ENCODE peak calls at places on chromosomes 11 and 22, in seven cellular contexts. Z is SK-N-SH, F is neural progenitor cell, B is GM23248, I is PC-3, M is HCT116, N is OCI-LY7. X is an unnamed sample. For H3K36me3, the result is how much of the 10 kb centered on the place peaks cover.

GRCh38 chr11:79484872-79485271 is 44.0 kb upstream of the TENM4 start:
- DNase-seq in Z (no peak), F (no peak), B (no peak), I (no peak), M (no peak), N (no peak), X (no peak)

GRCh38 chr11:115706735-115707134 is 202.5 kb upstream of the CADM1 start:
- DNase-seq in Z (no peak), F (no peak), B (no peak), I (no peak), M (no peak), N (no peak), X (no peak)

GRCh38 chr11:86938900-86939880 is 16.0 kb downstream of the FZD4 start:
- DNase-seq in Z (peak), F (peak), B (peak), I (peak), M (peak), N (peak), X (peak)

GRCh38 chr11:15911377-15912044 is 444.8 kb downstream of the SOX6 start:
- DNase-seq in Z (no peak), F (no peak), B (no peak), I (no peak), M (no peak), N (no peak), X (no peak)

GRCh38 chr11:37595845-37596244 is 997.8 kb upstream of the RAG2 start:
- DNase-seq in Z (no peak), F (no peak), B (no peak), I (peak), M (no peak), N (no peak), X (no peak)

GRCh38 chr11:86124251-86125233 is 55.7 kb upstream of the PICALM start:
- DNase-seq in Z (no peak), F (no peak), B (no peak), I (no peak), M (no peak), N (no peak), X (no peak)

GRCh38 chr22:48270731-48271130 is 1508.3 kb downstream of the TBC1D22A start:
- DNase-seq in Z (no peak), F (no peak), B (no peak), I (no peak), M (no peak), N (no peak), X (no peak)

GRCh38 chr11:23509023-23509422 is 648.7 kb upstream of the CCDC179 start:
- DNase-seq in Z (no peak), F (no peak), B (peak), I (peak), M (no peak), N (no peak), X (no peak)

GRCh38 chr11:15663778-15664218 is 549.1 kb downstream of the INSC start:
- DNase-seq in Z (no peak), F (peak), B (no peak), I (no peak), M (no peak), N (no peak), X (peak)

GRCh38 chr11:111960916-111961315 is 23.8 kb downstream of the DIXDC1 start:
- DNase-seq in Z (no peak), F (no peak), B (peak), I (peak), M (no peak), N (no peak), X (peak)

GRCh38 chr11:77091146-77091940 is 11.3 kb upstream of the OMP start:
- DNase-seq in Z (peak), F (peak), B (peak), I (peak), M (peak), N (peak), X (peak)

GRCh38 chr22:47837703-47838102 is 1075.3 kb downstream of the TBC1D22A start:
- DNase-seq in Z (peak), F (peak), B (peak), I (peak), M (peak), N (peak), X (peak)

GRCh38 chr11:71977743-71978418 is 20.8 kb upstream of the IL18BP start:
- DNase-seq in Z (peak), F (peak), B (peak), I (peak), M (peak), N (peak), X (peak)

GRCh38 chr22:50529416-50530279 is at the start of gene TYMP:
- DNase-seq in Z (no peak), F (peak), B (peak), I (peak), M (no peak), N (peak), X (peak)

GRCh38 chr22:33996824-33997223 is 76.5 kb upstream of the LARGE1 start:
- DNase-seq in Z (no peak), F (no peak), B (no peak), I (no peak), M (no peak), N (no peak), X (no peak)

GRCh38 chr11:2804701-2805387 is 80.7 kb downstream of the CDKN1C start:
- DNase-seq in Z (no peak), F (peak), B (no peak), I (no peak), M (no peak), N (no peak), X (no peak)

GRCh38 chr11:77175021-77175842 is 47.2 kb downstream of the MYO7A start:
- DNase-seq in Z (no peak), F (no peak), B (no peak), I (no peak), M (no peak), N (no peak), X (no peak)

GRCh38 chr11:69213315-69213714 is 57.6 kb downstream of the SMIM38 start:
- DNase-seq in Z (no peak), F (no peak), B (no peak), I (no peak), M (no peak), N (no peak), X (no peak)

GRCh38 chr11:79049627-79050238 is 391.1 kb downstream of the TENM4 start:
- DNase-seq in Z (no peak), F (no peak), B (no peak), I (no peak), M (no peak), N (no peak), X (no peak)

GRCh38 chr22:47067911-47068654 is 305.6 kb downstream of the TBC1D22A start:
- DNase-seq in Z (no peak), F (no peak), B (no peak), I (no peak), M (no peak), N (peak), X (no peak)

GRCh38 chr22:24445481-24446290 is 18.3 kb downstream of the ADORA2A start:
- DNase-seq in Z (peak), F (peak), B (no peak), I (no peak), M (no peak), N (no peak), X (no peak)

GRCh38 chr11:34787899-34788298 is 128.3 kb downstream of the APIP start:
- DNase-seq in Z (no peak), F (no peak), B (no peak), I (peak), M (no peak), N (no peak), X (no peak)

GRCh38 chr22:50190182-50190951 is 4.7 kb downstream of the TRABD start:
- DNase-seq in Z (peak), F (peak), B (peak), I (peak), M (peak), N (peak), X (peak)

GRCh38 chr11:6705905-6706535 is 22.9 kb upstream of the MRPL17 start:
- DNase-seq in Z (peak), F (peak), B (peak), I (peak), M (no peak), N (peak), X (peak)

GRCh38 chr22:46273432-46274148 is 5.8 kb downstream of the TTC38 start:
- DNase-seq in Z (no peak), F (no peak), B (no peak), I (no peak), M (no peak), N (no peak), X (no peak)

GRCh38 chr22:29073618-29074275 is 912 bp downstream of the KREMEN1 start:
- DNase-seq in Z (no peak), F (peak), B (peak), I (no peak), M (no peak), N (no peak), X (peak)

GRCh38 chr11:70205049-70205725 is 2.1 kb downstream of the FADD start:
- DNase-seq in Z (no peak), F (no peak), B (peak), I (no peak), M (no peak), N (no peak), X (no peak)

GRCh38 chr11:110159491-110159890 is 66.3 kb downstream of the ZC3H12C start:
- DNase-seq in Z (no peak), F (no peak), B (no peak), I (no peak), M (no peak), N (no peak), X (no peak)

GRCh38 chr11:5689551-5689983 is at the start of gene TRIM22:
- DNase-seq in Z (no peak), F (peak), B (peak), I (no peak), M (no peak), N (peak), X (peak)

GRCh38 chr22:27115816-27116256 is 458.4 kb downstream of the MIAT start:
- DNase-seq in Z (no peak), F (no peak), B (peak), I (peak), M (peak), N (no peak), X (no peak)

GRCh38 chr22:27116295-27116694 is 458.9 kb downstream of the MIAT start:
- DNase-seq in Z (no peak), F (no peak), B (no peak), I (peak), M (no peak), N (no peak), X (no peak)

GRCh38 chr22:27122561-27122960 is 465.2 kb downstream of the MIAT start:
- DNase-seq in Z (no peak), F (no peak), B (no peak), I (no peak), M (no peak), N (no peak), X (no peak)

GRCh38 chr22:27123880-27124279 is 466.5 kb downstream of the MIAT start:
- DNase-seq in Z (no peak), F (no peak), B (no peak), I (no peak), M (no peak), N (no peak), X (no peak)

DNA sequence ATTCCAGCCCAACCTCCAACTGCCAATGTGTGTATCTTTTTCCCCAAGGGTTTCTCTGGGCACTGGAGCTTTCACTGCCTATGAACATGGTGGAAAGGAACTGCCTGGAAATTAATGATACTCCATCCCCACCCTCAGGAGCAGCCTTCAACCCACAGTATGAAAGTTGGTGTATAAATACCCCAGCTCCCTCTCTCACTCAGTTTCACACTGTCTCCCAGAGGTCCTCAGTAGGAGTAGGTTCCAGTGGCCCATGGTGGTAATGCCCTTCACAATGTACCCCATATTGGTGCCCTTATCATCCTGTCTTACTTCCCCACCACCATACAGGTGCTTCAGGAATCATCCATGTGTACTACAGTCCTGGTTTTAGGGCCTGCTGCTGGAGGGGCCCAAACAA is 462.6 kb downstream of the MIAT start:
- DNase-seq in Z (no peak), F (no peak), B (no peak), I (no peak), M (no peak), N (no peak), X (no peak)
- H3K4me2 ChIP-seq in Z (no peak), F (no peak), B (no peak), I (no peak), M (no peak), N (no peak), X (no peak)

GRCh38 chr22:37832022-37832857 is 9.1 kb downstream of the GALR3 start:
- DNase-seq in Z (no peak), F (no peak), B (no peak), I (no peak), M (no peak), N (no peak), X (no peak)
- H3K36me3 ChIP-seq in Z (under half), F (under half), B (under half), I (under half), M (under half), N (half or more), X (under half)

GRCh38 chr11:83957038-83957900 is 671.1 kb upstream of the CCDC90B start:
- DNase-seq in Z (no peak), F (no peak), B (no peak), I (no peak), M (no peak), N (no peak), X (no peak)

GRCh38 chr11:83951521-83951920 is 665.4 kb upstream of the CCDC90B start:
- DNase-seq in Z (no peak), F (no peak), B (no peak), I (no peak), M (no peak), N (no peak), X (no peak)

DNA sequence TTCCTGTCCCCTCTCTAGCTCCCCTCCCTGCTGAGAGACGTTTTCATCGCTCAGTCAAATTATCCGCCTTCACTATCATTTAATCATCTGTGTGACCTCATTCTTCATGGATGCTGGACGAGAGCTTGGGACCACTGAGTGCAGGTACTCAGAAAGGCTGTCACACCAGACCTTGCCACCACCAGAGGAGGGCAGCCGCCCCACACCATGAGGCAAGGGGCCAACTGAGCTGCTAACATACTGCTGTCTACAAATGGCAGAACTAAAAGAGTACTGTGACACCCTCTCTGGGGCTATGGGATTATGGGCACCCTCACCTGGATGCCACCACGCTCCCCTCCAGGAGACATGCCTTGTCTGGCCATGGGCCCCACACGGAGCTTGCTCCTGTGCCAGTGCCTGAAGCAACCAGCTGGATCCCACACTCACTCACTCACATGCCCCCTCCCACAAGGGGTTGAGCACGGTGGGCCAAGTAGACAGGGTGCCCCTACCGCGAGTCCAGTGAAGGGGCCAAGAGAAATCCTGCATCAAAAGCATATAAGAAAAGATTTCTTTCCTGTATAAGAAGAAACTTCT is 670.0 kb upstream of the CCDC90B start:
- DNase-seq in Z (no peak), F (no peak), B (no peak), I (no peak), M (no peak), N (no peak), X (no peak)
- TF ChIP-seq EZH2phosphoT487 in Z (no peak), F (no peak), B (no peak), I (no peak), M (no peak), N (no peak), X (no peak)

DNA sequence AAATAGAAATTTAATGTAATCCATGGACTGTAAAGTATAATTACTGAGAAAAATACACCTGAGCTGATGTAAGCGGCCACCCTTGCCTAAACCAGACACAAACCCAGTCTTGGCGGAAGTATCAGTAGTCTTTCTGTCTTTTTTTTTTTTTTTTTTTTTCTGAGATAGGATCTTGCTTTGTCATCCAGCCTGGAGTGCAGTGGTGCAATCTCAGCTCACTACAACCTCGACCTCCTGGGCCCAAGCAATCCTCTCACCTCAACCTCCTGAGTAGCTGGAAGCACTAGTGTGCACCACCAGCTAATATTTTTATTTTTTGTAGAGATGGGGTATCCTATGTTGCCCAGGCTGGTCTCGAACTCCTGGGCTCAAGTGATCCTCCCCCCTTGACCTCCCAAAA is 5.5 kb upstream of the CXCR5 start:
- DNase-seq in Z (no peak), F (no peak), B (no peak), I (no peak), M (no peak), N (peak), X (no peak)
- H3K4me2 ChIP-seq in Z (no peak), F (no peak), B (no peak), I (no peak), M (no peak), N (peak), X (no peak)

GRCh38 chr22:30372915-30373314 is 14.3 kb downstream of the RNF215 start:
- DNase-seq in Z (no peak), F (no peak), B (no peak), I (no peak), M (no peak), N (no peak), X (no peak)

GRCh38 chr22:30371981-30372380 is 15.2 kb downstream of the CCDC157 start:
- DNase-seq in Z (no peak), F (no peak), B (no peak), I (no peak), M (no peak), N (no peak), X (peak)

GRCh38 chr22:30373331-30374325 is 13.6 kb downstream of the RNF215 start:
- DNase-seq in Z (no peak), F (peak), B (no peak), I (peak), M (no peak), N (no peak), X (no peak)

GRCh38 chr22:30371321-30371720 is 14.5 kb downstream of the CCDC157 start:
- DNase-seq in Z (no peak), F (no peak), B (no peak), I (no peak), M (no peak), N (no peak), X (no peak)

GRCh38 chr22:30375312-30375849 is 11.8 kb downstream of the RNF215 start:
- DNase-seq in Z (no peak), F (no peak), B (no peak), I (no peak), M (no peak), N (no peak), X (no peak)
- H3K36me3 ChIP-seq in Z (under half), F (under half), B (under half), I (under half), M (under half), N (under half), X (under half)

DNA sequence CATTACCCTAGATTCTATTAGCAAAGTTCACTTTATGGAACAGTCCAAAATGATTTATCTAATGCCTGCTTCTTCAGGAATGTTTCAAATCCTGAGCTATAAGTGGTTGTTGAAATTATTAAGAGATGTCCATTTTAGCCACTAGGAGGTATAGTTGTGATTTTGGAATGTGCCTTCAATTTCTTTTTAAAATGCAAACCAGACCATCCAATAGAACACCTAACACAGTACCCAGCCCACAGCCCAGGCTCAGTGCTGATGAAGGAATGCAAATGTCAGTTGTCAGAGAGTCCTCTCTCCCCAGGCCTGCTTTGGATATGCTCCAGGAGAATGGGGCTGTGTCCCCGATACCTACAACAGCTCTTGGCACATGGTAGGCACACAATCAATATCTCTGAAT is 85.8 kb upstream of the E2F8 start:
- DNase-seq in Z (no peak), F (no peak), B (peak), I (peak), M (no peak), N (no peak), X (no peak)
- TF ChIP-seq EZH2phosphoT487 in Z (no peak), F (no peak), B (no peak), I (no peak), M (no peak), N (no peak), X (no peak)

DNA sequence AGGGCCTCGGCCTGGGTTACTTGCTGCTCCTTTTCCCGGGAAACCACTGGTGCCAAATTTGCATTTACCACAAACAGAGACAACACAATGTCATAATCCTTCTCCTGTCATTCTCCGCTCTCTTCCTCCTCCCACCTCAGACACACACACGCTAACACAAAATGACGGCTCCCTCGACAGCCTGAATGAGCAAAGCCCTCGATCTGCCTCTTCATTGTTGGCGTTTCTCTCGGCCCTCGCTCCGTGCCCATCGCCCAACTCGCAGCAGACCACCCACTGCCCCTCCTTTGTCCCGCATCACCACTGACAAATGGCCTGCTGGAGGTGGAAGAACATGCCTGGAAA is 12.5 kb upstream of the TCF20 start:
- DNase-seq in Z (no peak), F (peak), B (peak), I (no peak), M (no peak), N (no peak), X (no peak)
- H3K4me2 ChIP-seq in Z (no peak), F (peak), B (peak), I (no peak), M (no peak), N (no peak), X (peak)

GRCh38 chr11:121839821-121840220 is 276.2 kb downstream of the BLID start:
- DNase-seq in Z (no peak), F (no peak), B (peak), I (no peak), M (no peak), N (no peak), X (no peak)
- H3K36me3 ChIP-seq in Z (under half), F (under half), B (under half), I (under half), M (under half), N (under half), X (under half)

DNA sequence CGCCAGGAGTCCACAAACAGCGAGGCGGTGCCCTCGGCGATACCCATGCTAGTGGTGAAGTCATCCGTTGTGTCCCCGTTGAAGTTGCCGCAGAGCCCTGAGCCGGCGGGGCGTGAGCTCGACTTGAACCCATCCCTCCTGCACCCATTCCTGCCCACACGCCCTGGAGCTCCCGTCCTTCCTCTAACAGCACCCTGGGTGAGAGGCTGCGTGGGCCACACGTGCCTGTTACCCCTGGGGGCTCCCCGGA is 8.3 kb downstream of the MUC6 start:
- DNase-seq in Z (no peak), F (no peak), B (no peak), I (no peak), M (no peak), N (no peak), X (no peak)
- TF ChIP-seq EZH2phosphoT487 in Z (no peak), F (no peak), B (no peak), I (no peak), M (no peak), N (no peak), X (no peak)

X was measured in GM23338.